ENCODE peak calls at places on chromosomes 12 and 14, in four cellular contexts. E is GM12865, L is HFF-Myc, H is OCI-LY7. P is an unnamed sample.

GRCh38 chr14:103542545-103543088 is 13.6 kb downstream of the TRMT61A start:
- DNase-seq in L (no peak), E (no peak), H (no peak), P (no peak)

GRCh38 chr14:77965919-77966435 is 166.1 kb downstream of the ADCK1 start:
- DNase-seq in H (no peak), L (no peak), E (peak; percentile 62), P (peak; percentile 8)

GRCh38 chr12:110279976-110280783 is 867 bp upstream of the ATP2A2 start:
- DNase-seq in L (no peak), E (peak; percentile 58), H (peak; percentile 75), P (peak; percentile 42)

GRCh38 chr14:29740491-29740890 is 187.2 kb downstream of the PRKD1 start:
- DNase-seq in E (no peak), L (no peak), H (no peak), P (peak; percentile 24)

GRCh38 chr12:6372403-6373003 is 2.9 kb downstream of the SCNN1A start:
- DNase-seq in L (peak; percentile 68), H (no peak), E (no peak), P (peak; percentile 88)

GRCh38 chr14:83491091-83491490 is 1957.4 kb upstream of the SEL1L start:
- DNase-seq in L (no peak), E (no peak), H (no peak), P (no peak)

GRCh38 chr12:116547955-116548471 is 11.2 kb upstream of the MAP1LC3B2 start:
- DNase-seq in L (no peak), E (peak; percentile 73), H (peak; percentile 50), P (peak; percentile 58)

GRCh38 chr12:108218911-108219310 is 89.8 kb downstream of the WSCD2 start:
- DNase-seq in H (no peak), L (no peak), E (no peak), P (no peak)

GRCh38 chr14:50086316-50086700 is 30.1 kb downstream of the VCPKMT start:
- DNase-seq in E (no peak), L (no peak), H (no peak), P (no peak)

GRCh38 chr12:17204289-17205054 is 598.5 kb upstream of the LMO3 start:
- DNase-seq in L (no peak), H (no peak), E (no peak), P (no peak)

GRCh38 chr12:78275886-78276285 is 445.2 kb downstream of the NAV3 start:
- DNase-seq in E (no peak), L (no peak), H (no peak), P (no peak)

GRCh38 chr12:114735680-114736374 is 51.9 kb upstream of the TBX3 start:
- DNase-seq in H (no peak), L (no peak), E (no peak), P (no peak)
- H3K4me3 ChIP-seq in H (no peak overlapping the region), L (no peak overlapping the region), E (no peak overlapping the region), P (no peak overlapping the region)

DNA sequence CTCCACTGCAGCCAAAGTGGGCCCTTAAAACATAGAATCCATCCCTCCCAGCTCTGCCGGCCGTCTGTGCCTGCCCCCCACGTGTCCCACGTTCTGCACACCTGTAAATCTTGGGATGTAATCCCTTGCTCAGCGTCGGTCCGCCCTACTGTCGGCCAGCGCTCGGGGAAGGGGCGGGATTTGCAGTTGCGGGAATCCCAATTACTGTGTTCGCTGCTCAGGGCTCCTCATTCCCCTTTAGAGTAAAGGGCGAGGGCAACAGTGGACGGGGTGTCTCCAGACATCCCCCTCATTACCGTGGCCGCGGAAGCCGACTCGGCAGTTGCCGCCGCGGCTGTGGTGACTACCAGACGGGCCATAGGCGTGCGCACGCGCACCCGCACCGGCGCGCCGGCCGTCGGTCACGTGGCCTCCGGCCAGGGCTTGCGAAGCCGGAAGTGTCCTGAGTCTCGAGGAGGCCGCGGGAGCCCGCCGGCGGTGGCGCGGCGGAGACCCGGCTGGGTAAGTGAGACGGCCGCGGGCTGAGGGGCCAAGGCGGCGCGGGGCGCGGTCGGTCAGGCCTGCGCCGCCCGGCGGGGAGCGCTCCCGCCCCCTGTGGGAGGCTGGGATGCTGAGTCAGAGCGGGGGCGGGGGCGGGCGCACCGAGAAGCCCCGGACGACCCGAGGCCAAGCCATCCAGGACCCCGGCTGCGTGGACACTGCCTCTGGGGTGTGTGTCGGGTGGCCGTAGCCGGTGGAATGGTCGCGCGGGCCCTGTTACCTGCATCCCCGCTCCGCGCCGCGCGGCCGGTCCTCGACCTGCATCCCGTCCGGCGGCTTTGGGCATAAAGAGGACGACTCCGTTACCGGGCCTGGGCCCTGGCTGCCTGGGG is at the start of gene TBK1:
- DNase-seq in L (no peak), E (peak; percentile 94), H (peak; percentile 90), P (peak; percentile 83)
- TF ChIP-seq CTCF in L (no peak), E (no peak), H (no peak), P (no peak)

GRCh38 chr14:68690106-68690960 is 102.5 kb downstream of the ZFP36L1 start:
- DNase-seq in E (no peak), H (no peak), L (no peak), P (no peak)

GRCh38 chr14:68689426-68689825 is 103.4 kb downstream of the ZFP36L1 start:
- DNase-seq in H (no peak), E (no peak), L (no peak), P (no peak)

GRCh38 chr14:68687746-68688145 is 105.1 kb downstream of the ZFP36L1 start:
- DNase-seq in E (no peak), H (no peak), L (no peak), P (peak; percentile 98)

GRCh38 chr14:68686724-68687123 is 106.1 kb downstream of the ZFP36L1 start:
- DNase-seq in E (no peak), H (peak; percentile 37), L (no peak), P (no peak)

GRCh38 chr14:68688872-68689371 is 103.9 kb downstream of the ZFP36L1 start:
- DNase-seq in H (peak; percentile 86), L (peak; percentile 78), E (peak; percentile 44), P (peak; percentile 86)
- H3K4me3 ChIP-seq in H (peak overlapping the region; percentile 43), L (no peak overlapping the region), E (no peak overlapping the region), P (no peak overlapping the region)

DNA sequence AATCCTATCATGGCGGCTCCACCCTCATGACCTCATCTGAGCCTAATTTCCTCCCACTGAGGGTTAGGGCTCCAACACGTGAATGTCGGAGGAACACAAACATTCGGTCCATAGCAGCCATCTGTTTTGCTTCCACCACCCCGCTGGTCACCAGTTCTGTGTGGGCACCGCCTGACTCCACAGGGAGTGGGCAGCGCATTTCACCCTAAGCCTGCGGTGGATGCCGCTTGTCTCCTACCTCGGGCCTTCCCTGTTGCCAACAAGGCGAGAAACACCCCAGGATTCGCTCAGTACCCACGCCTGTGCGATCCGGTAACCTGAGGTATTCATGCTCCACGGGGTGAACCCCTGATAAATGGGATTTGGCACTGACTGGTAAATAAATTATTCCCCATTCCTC is 95.2 kb upstream of the PPP2R5C start:
- DNase-seq in L (no peak), E (no peak), H (no peak), P (no peak)
- TF ChIP-seq CTCF in L (no peak), E (no peak), H (no peak), P (no peak)

P was measured in AG10803.